ENCODE peak calls at places on chromosomes 12 and 14, in four cellular contexts. One of them, this sample, is unnamed.

GRCh38 chr14:89027097-89027740 is 202.8 kb downstream of the TTC8 start:
- DNase-seq in HEK293T: peak
- DNase-seq in HepG2: peak
- DNase-seq in K562: peak
- DNase-seq in this sample: peak

GRCh38 chr14:64654072-64654899 is 49.9 kb upstream of the PLEKHG3 start:
- DNase-seq in HEK293T: no peak
- DNase-seq in HepG2: peak
- DNase-seq in K562: no peak
- DNase-seq in this sample: no peak

GRCh38 chr12:114866331-114866730 is 182.4 kb upstream of the TBX3 start:
- DNase-seq in HEK293T: no peak
- DNase-seq in HepG2: no peak
- DNase-seq in K562: peak
- DNase-seq in this sample: no peak

GRCh38 chr12:130281157-130281799 is 56.4 kb upstream of the PIWIL1 start:
- DNase-seq in HEK293T: peak
- DNase-seq in HepG2: no peak
- DNase-seq in K562: peak
- DNase-seq in this sample: peak

GRCh38 chr12:91180577-91180976 is 2.0 kb downstream of the DCN start:
- DNase-seq in HEK293T: no peak
- DNase-seq in HepG2: no peak
- DNase-seq in K562: no peak
- DNase-seq in this sample: no peak

GRCh38 chr12:30546121-30546520 is 149.5 kb downstream of the IPO8 start:
- DNase-seq in HEK293T: no peak
- DNase-seq in HepG2: peak
- DNase-seq in K562: no peak
- DNase-seq in this sample: no peak

GRCh38 chr14:99716850-99717681 is 33.0 kb downstream of the CYP46A1 start:
- DNase-seq in HEK293T: peak
- DNase-seq in HepG2: no peak
- DNase-seq in K562: no peak
- DNase-seq in this sample: no peak

GRCh38 chr12:116647802-116648201 is 88.6 kb downstream of the MAP1LC3B2 start:
- DNase-seq in HEK293T: no peak
- DNase-seq in HepG2: no peak
- DNase-seq in K562: no peak
- DNase-seq in this sample: no peak

GRCh38 chr12:88566430-88566829 is 13.8 kb downstream of the KITLG start:
- DNase-seq in HEK293T: no peak
- DNase-seq in HepG2: peak
- DNase-seq in K562: no peak
- DNase-seq in this sample: no peak

GRCh38 chr14:59675394-59675793 is 98.8 kb upstream of the CCDC175 start:
- DNase-seq in HEK293T: no peak
- DNase-seq in HepG2: no peak
- DNase-seq in K562: no peak
- DNase-seq in this sample: no peak

GRCh38 chr14:59087240-59087639 is 101.2 kb upstream of the DAAM1 start:
- DNase-seq in HEK293T: no peak
- DNase-seq in HepG2: no peak
- DNase-seq in K562: no peak
- DNase-seq in this sample: no peak

GRCh38 chr12:4116251-4117111 is 157.1 kb upstream of the CCND2 start:
- DNase-seq in HEK293T: no peak
- DNase-seq in HepG2: peak
- DNase-seq in K562: no peak
- DNase-seq in this sample: no peak

GRCh38 chr12:116609715-116610114 is 50.5 kb downstream of the MAP1LC3B2 start:
- DNase-seq in HEK293T: no peak
- DNase-seq in HepG2: no peak
- DNase-seq in K562: peak
- DNase-seq in this sample: peak

GRCh38 chr14:92783813-92784431 is 10.2 kb upstream of the GOLGA5 start:
- DNase-seq in HEK293T: peak
- DNase-seq in HepG2: peak
- DNase-seq in K562: peak
- DNase-seq in this sample: no peak

GRCh38 chr14:72652179-72652578 is 241.7 kb downstream of the DPF3 start:
- DNase-seq in HEK293T: no peak
- DNase-seq in HepG2: no peak
- DNase-seq in K562: no peak
- DNase-seq in this sample: no peak

GRCh38 chr14:52069617-52070431 is 965 bp upstream of the NID2 start:
- DNase-seq in HEK293T: peak
- DNase-seq in HepG2: no peak
- DNase-seq in K562: no peak
- DNase-seq in this sample: peak

GRCh38 chr14:64518229-64518628 is 13.7 kb downstream of the ZBTB1 start:
- DNase-seq in HEK293T: no peak
- DNase-seq in HepG2: no peak
- DNase-seq in K562: no peak
- DNase-seq in this sample: no peak

GRCh38 chr14:44898547-44898946 is 63.2 kb downstream of the KLHL28 start:
- DNase-seq in HEK293T: no peak
- DNase-seq in HepG2: no peak
- DNase-seq in K562: no peak
- DNase-seq in this sample: no peak

GRCh38 chr12:87305481-87305880 is 723.7 kb downstream of the C12orf50 start:
- DNase-seq in HEK293T: no peak
- DNase-seq in HepG2: no peak
- DNase-seq in K562: no peak
- DNase-seq in this sample: no peak

GRCh38 chr14:51244591-51244990 is 4.5 kb downstream of the TMX1 start:
- DNase-seq in HEK293T: no peak
- DNase-seq in HepG2: no peak
- DNase-seq in K562: no peak
- DNase-seq in this sample: no peak

GRCh38 chr12:127550271-127550670 is 716.7 kb upstream of the TMEM132C start:
- DNase-seq in HEK293T: no peak
- DNase-seq in HepG2: no peak
- DNase-seq in K562: no peak
- DNase-seq in this sample: no peak

GRCh38 chr12:131126662-131127173 is 173.0 kb downstream of the ADGRD1 start:
- DNase-seq in HEK293T: no peak
- DNase-seq in HepG2: no peak
- DNase-seq in K562: no peak
- DNase-seq in this sample: no peak

GRCh38 chr14:32428149-32428548 is 99.1 kb downstream of the AKAP6 start:
- DNase-seq in HEK293T: no peak
- DNase-seq in HepG2: no peak
- DNase-seq in K562: no peak
- DNase-seq in this sample: no peak

GRCh38 chr14:35347323-35348043 is 55.3 kb downstream of the PSMA6 start:
- DNase-seq in HEK293T: no peak
- DNase-seq in HepG2: peak
- DNase-seq in K562: peak
- DNase-seq in this sample: peak

GRCh38 chr12:92927055-92927435 is 2.0 kb downstream of the EEA1 start:
- DNase-seq in HEK293T: no peak
- DNase-seq in HepG2: peak
- DNase-seq in K562: no peak
- DNase-seq in this sample: no peak

GRCh38 chr12:117113231-117113630 is 14.0 kb upstream of the TESC start:
- DNase-seq in HEK293T: no peak
- DNase-seq in HepG2: no peak
- DNase-seq in K562: no peak
- DNase-seq in this sample: no peak

GRCh38 chr14:81449114-81449513 is 49.0 kb upstream of the STON2 start:
- DNase-seq in HEK293T: no peak
- DNase-seq in HepG2: peak
- DNase-seq in K562: no peak
- DNase-seq in this sample: no peak

GRCh38 chr12:81229718-81230117 is 151.8 kb downstream of the ACSS3 start:
- DNase-seq in HEK293T: no peak
- DNase-seq in HepG2: no peak
- DNase-seq in K562: no peak
- DNase-seq in this sample: no peak
- TF ChIP-seq ELF4 in HEK293T: no peak
- TF ChIP-seq ELF4 in HepG2: no peak
- TF ChIP-seq ELF4 in K562: no peak
- TF ChIP-seq ELF4 in this sample: no peak

DNA sequence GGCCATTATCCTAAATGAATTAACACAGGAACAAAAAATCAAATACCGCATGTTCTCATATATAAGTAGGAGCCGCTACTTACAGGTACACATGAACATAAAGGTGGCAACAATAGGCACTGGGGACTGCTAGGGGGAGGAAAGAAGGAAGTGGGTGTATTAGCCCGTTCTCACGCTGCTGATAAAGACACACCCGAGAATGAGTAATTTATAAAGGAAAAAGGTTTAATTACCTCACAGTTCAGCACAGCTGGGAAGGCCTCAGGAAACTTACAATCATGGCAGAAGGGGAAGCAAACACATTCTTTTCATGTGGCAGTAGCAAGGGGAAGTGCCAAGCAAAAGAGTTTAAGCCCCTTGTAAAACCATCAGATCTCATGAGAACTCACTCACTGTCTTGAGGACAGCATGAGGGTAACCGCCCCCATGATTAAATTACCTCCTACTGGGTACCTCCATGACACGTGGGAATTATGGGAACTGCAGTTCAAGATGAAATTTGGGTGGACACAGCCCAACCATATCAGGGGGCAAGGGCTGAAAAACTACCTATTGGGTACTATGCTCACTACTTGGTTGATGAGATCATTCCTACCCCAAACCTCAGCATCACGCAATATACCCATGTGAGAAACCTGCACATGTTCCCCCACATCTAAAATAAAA is 16.4 kb upstream of the MIA2 start:
- DNase-seq in HEK293T: no peak
- DNase-seq in HepG2: no peak
- DNase-seq in K562: no peak
- DNase-seq in this sample: no peak
- TF ChIP-seq ELF4 in HEK293T: no peak
- TF ChIP-seq ELF4 in HepG2: no peak
- TF ChIP-seq ELF4 in K562: no peak
- TF ChIP-seq ELF4 in this sample: no peak

GRCh38 chr12:13940466-13940865 is 40.9 kb downstream of the GRIN2B start:
- DNase-seq in HEK293T: no peak
- DNase-seq in HepG2: no peak
- DNase-seq in K562: no peak
- DNase-seq in this sample: no peak

GRCh38 chr12:13937735-13938134 is 43.7 kb downstream of the GRIN2B start:
- DNase-seq in HEK293T: no peak
- DNase-seq in HepG2: no peak
- DNase-seq in K562: no peak
- DNase-seq in this sample: no peak

GRCh38 chr12:13942826-13943225 is 38.6 kb downstream of the GRIN2B start:
- DNase-seq in HEK293T: no peak
- DNase-seq in HepG2: no peak
- DNase-seq in K562: no peak
- DNase-seq in this sample: no peak

GRCh38 chr12:13945236-13945635 is 36.2 kb downstream of the GRIN2B start:
- DNase-seq in HEK293T: no peak
- DNase-seq in HepG2: no peak
- DNase-seq in K562: no peak
- DNase-seq in this sample: no peak

GRCh38 chr12:13941258-13942249 is 39.8 kb downstream of the GRIN2B start:
- DNase-seq in HEK293T: peak
- DNase-seq in HepG2: peak
- DNase-seq in K562: peak
- DNase-seq in this sample: peak
- TF ChIP-seq ELF4 in HEK293T: no peak
- TF ChIP-seq ELF4 in HepG2: no peak
- TF ChIP-seq ELF4 in K562: no peak
- TF ChIP-seq ELF4 in this sample: no peak

DNA sequence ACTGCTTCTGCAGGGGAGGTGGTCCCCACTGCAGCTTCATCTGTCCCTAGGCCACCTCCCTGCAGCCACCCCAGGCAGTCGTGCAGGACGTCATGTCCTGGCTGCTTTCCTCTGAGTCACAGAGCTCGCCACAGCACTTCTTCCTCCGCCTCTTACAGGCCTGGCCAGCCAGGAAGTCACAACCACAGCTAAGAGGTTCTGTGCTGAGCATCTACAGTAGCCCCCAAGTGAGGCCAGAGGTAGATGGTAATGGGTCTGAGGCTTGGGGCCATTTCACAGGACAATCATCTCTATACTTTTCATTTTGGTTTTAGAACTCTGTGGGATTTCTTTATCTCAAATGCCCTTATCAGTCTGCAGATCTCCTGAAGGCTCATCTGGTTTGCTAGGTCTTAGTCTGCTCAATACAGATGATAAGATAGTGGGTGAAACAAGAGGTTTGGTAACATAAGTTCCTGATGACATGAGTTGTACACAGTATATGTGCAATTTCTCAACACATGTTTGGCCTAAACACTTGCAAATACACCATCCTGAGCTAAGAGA is 106.4 kb downstream of the ARF6 start:
- DNase-seq in HEK293T: peak
- DNase-seq in HepG2: no peak
- DNase-seq in K562: peak
- DNase-seq in this sample: no peak
- TF ChIP-seq ELF4 in HEK293T: no peak
- TF ChIP-seq ELF4 in HepG2: no peak
- TF ChIP-seq ELF4 in K562: no peak
- TF ChIP-seq ELF4 in this sample: no peak

DNA sequence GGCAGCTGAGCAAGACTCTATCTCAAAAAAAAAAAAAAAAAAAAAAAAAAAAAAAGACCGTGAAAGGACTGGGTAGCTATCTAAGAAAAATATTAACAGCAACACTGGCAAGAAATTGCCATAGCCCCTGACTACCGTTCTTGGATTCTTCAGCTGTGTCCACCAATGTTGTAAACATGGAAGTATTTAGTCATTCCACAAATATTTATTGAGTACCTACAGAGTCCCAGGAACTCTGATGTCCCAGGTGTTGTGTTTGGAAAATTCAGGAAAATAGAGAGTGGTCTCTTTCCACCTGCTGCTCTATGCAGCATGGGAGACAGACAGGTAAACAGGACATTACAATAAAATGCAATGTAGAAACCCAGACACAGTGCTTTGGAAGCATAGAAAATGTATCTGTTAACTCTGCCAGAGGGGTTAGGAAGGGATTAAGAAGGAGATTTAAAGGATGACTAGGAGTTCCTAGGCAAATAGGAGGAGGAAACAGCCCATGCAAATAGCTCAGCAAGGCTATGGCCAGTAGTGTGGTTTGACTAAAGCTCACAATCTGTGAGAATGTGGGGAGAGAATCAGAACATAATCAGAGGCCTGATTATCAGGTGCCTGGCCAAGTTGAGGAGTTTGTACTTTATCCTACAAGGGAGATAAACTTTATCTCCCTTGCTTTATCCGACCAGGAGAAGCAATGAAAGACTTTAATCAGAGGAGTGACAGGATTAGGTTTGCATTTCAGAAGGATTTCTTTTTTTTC is 2.1 kb upstream of the DLST start:
- DNase-seq in HEK293T: no peak
- DNase-seq in HepG2: peak
- DNase-seq in K562: no peak
- DNase-seq in this sample: no peak
- TF ChIP-seq ELF4 in HEK293T: no peak
- TF ChIP-seq ELF4 in HepG2: no peak
- TF ChIP-seq ELF4 in K562: no peak
- TF ChIP-seq ELF4 in this sample: no peak

GRCh38 chr12:27709932-27710591 is 570 bp upstream of the MRPS35 start:
- DNase-seq in HEK293T: no peak
- DNase-seq in HepG2: peak
- DNase-seq in K562: no peak
- DNase-seq in this sample: no peak
- TF ChIP-seq ELF4 in HEK293T: no peak
- TF ChIP-seq ELF4 in HepG2: no peak
- TF ChIP-seq ELF4 in K562: no peak
- TF ChIP-seq ELF4 in this sample: no peak